ENCODE peak calls at places on chromosomes 11 and 22, in six cellular contexts. U is A549; N is CD8-positive, alpha-beta T cell; D is pancreas; E is hepatocyte; O is AG04450. H is an unnamed sample.

GRCh38 chr11:65553301-65554001 is 4.7 kb downstream of the LTBP3 start:
- DNase-seq in U (no peak), N (peak; percentile 43), D (no peak), E (no peak), O (no peak), H (no peak)

GRCh38 chr22:37185646-37186227 is 2.3 kb downstream of the C1QTNF6 start:
- DNase-seq in U (no peak), N (no peak), D (no peak), E (no peak), O (no peak), H (no peak)

GRCh38 chr22:46105494-46106278 is 44.6 kb upstream of the PPARA start:
- DNase-seq in U (peak; percentile 85), N (no peak), D (peak; percentile 67), E (peak; percentile 76), O (no peak), H (no peak)

GRCh38 chr11:9459573-9460321 is 1.1 kb upstream of the ZNF143 start:
- DNase-seq in U (peak; percentile 66), N (no peak), D (no peak), E (peak; percentile 53), O (peak; percentile 7), H (peak; percentile 28)

GRCh38 chr11:14202263-14203173 is 156.5 kb downstream of the RRAS2 start:
- DNase-seq in U (no peak), N (no peak), D (no peak), E (no peak), O (no peak), H (no peak)

GRCh38 chr22:46149998-46150549 is at the start of gene PPARA:
- DNase-seq in U (peak; percentile 51), N (peak; percentile 60), D (peak; percentile 93), E (peak; percentile 94), O (peak; percentile 13), H (peak; percentile 89)

GRCh38 chr11:3109434-3109833 is 52.2 kb upstream of the CARS1 start:
- DNase-seq in U (no peak), N (no peak), D (no peak), E (no peak), O (no peak), H (no peak)

GRCh38 chr22:27662359-27663030 is 139.1 kb downstream of the MN1 start:
- DNase-seq in U (no peak), N (no peak), D (peak; percentile 50), E (peak; percentile 76), O (no peak), H (no peak)

GRCh38 chr11:92979176-92979575 is 9.7 kb downstream of the MTNR1B start:
- DNase-seq in U (no peak), N (no peak), D (no peak), E (no peak), O (peak; percentile 53), H (no peak)

GRCh38 chr22:23837496-23837859 is 1.3 kb downstream of the DERL3 start:
- DNase-seq in U (no peak), N (no peak), D (no peak), E (no peak), O (no peak), H (no peak)

GRCh38 chr22:20571531-20572007 is 64.2 kb downstream of the MED15 start:
- DNase-seq in U (peak; percentile 21), N (peak; percentile 38), D (no peak), E (no peak), O (no peak), H (peak; percentile 54)

GRCh38 chr11:77374611-77375031 is 73.1 kb upstream of the GDPD4 start:
- DNase-seq in U (no peak), N (no peak), D (no peak), E (no peak), O (no peak), H (no peak)

GRCh38 chr11:44016546-44017442 is 31.0 kb upstream of the ACCSL start:
- DNase-seq in U (no peak), N (no peak), D (no peak), E (peak; percentile 1), O (no peak), H (no peak)

GRCh38 chr22:25546242-25546641 is 18.2 kb upstream of the GRK3 start:
- DNase-seq in U (no peak), N (no peak), D (no peak), E (no peak), O (no peak), H (no peak)

GRCh38 chr11:60769811-60770210 is 13.1 kb downstream of the MS4A15 start:
- DNase-seq in U (no peak), N (no peak), D (no peak), E (no peak), O (no peak), H (no peak)

GRCh38 chr22:42962295-42963230 is 52.4 kb downstream of the PACSIN2 start:
- DNase-seq in U (peak; percentile 27), N (no peak), D (no peak), E (peak; percentile 73), O (no peak), H (peak; percentile 78)

GRCh38 chr11:22405377-22405776 is 67.2 kb downstream of the SLC17A6 start:
- DNase-seq in U (no peak), N (no peak), D (no peak), E (no peak), O (no peak), H (no peak)

GRCh38 chr11:93543292-93543977 is at the start of gene SMCO4:
- DNase-seq in U (peak; percentile 77), N (peak; percentile 18), D (peak; percentile 89), E (peak; percentile 94), O (no peak), H (peak; percentile 93)

GRCh38 chr11:66568124-66568916 is at the start of gene CTSF:
- DNase-seq in U (peak; percentile 83), N (peak; percentile 35), D (peak; percentile 85), E (no peak), O (peak; percentile 24), H (peak; percentile 35)

GRCh38 chr22:25038771-25039170 is 86.3 kb downstream of the KIAA1671 start:
- DNase-seq in U (no peak), N (no peak), D (no peak), E (no peak), O (no peak), H (no peak)

GRCh38 chr11:8683115-8683807 is 669 bp downstream of the RPL27A start:
- DNase-seq in U (no peak), N (no peak), D (no peak), E (no peak), O (no peak), H (no peak)

GRCh38 chr11:77249427-77249826 is 52.1 kb downstream of the GDPD4 start:
- DNase-seq in U (no peak), N (no peak), D (no peak), E (no peak), O (no peak), H (no peak)

GRCh38 chr22:18970180-18970947 is 34.3 kb upstream of the PRODH start:
- DNase-seq in U (peak; percentile 34), N (no peak), D (peak; percentile 51), E (peak; percentile 53), O (no peak), H (peak; percentile 62)
- TF ChIP-seq CTCF in U (no peak), N (no peak), D (no peak), E (peak; percentile 18), O (no peak), H (no peak)

DNA sequence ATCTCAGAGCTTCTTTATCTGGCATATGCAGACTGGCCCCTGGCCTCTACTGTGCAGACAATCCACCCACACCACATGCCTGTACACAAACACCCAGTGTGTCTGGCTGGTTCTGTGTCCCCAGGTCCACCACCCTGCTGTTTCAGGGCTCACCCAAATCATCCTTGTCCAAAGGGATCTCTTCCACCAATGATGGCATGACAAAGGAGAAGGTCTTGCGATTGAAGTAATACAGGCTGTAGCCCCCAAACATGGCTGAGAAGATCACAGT is 1.7 kb downstream of the SLC37A4 start:
- DNase-seq in U (no peak), N (no peak), D (no peak), E (no peak), O (no peak), H (no peak)
- H3K27ac ChIP-seq in U (no peak overlapping the region), N (no peak overlapping the region), D (peak overlapping the region; percentile 86), E (peak overlapping the region; percentile 91), O (no peak overlapping the region), H (no peak overlapping the region)

DNA sequence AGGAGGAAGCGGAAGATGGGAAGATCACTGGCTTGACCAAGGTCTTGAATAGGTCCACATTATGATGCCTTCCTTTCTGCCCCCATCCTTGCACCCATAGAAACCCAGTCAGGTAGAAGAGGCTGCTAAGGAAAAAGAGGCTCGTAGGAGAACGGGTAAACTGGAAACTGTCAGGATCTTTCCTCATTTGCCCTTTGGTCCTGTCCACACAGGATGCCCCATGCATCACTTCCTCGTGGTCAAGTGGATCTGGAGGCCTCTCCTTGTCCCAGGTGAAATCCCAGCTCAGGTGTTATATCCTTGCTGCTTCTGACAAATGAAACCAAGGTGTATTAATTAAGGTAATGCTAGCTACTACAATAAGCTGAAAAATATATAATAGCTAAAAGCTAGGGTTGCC is 8.0 kb upstream of the ZBTB16 start:
- DNase-seq in U (no peak), N (no peak), D (no peak), E (no peak), O (no peak), H (no peak)
- TF ChIP-seq CTCF in U (no peak), N (no peak), D (no peak), E (no peak), O (no peak), H (no peak)

GRCh38 chr11:117231637-117232021 is 244 bp downstream of the PCSK7 start:
- DNase-seq in U (no peak), N (no peak), D (no peak), E (no peak), O (no peak), H (no peak)
- H3K27ac ChIP-seq in U (peak overlapping the region; percentile 82), N (peak overlapping the region; percentile 94), D (peak overlapping the region; percentile 69), E (peak overlapping the region; percentile 98), O (peak overlapping the region; percentile 39), H (peak overlapping the region; percentile 88)

H was measured in cardiac muscle cell.